ENCODE peak calls at places on chromosomes 11 and 22, in four cellular contexts. F, S, G and D are unnamed samples.

GRCh38 chr11:58734681-58735490 is 3.1 kb upstream of the GLYAT start:
- DNase-seq in G (peak), F (no peak), S (no peak), D (no peak)

GRCh38 chr11:60193687-60194433 is 11.0 kb upstream of the MS4A6A start:
- DNase-seq in F (peak), S (peak), G (no peak), D (no peak)

GRCh38 chr11:46696212-46696558 is 4.2 kb downstream of the ARHGAP1 start:
- DNase-seq in F (no peak), S (no peak), G (peak), D (no peak)

GRCh38 chr11:117606211-117606610 is 190.8 kb downstream of the DSCAML1 start:
- DNase-seq in S (no peak), F (no peak), G (no peak), D (no peak)

GRCh38 chr11:63670077-63670737 is 969 bp downstream of the ATL3 start:
- DNase-seq in F (peak), G (no peak), S (peak), D (no peak)

GRCh38 chr11:101706541-101706940 is 122.7 kb upstream of the TRPC6 start:
- DNase-seq in G (no peak), S (peak), F (peak), D (no peak)

GRCh38 chr11:85949798-85950197 is 94.6 kb downstream of the CCDC83 start:
- DNase-seq in S (no peak), G (no peak), F (no peak), D (no peak)

GRCh38 chr11:112718483-112718882 is 242.7 kb upstream of the NCAM1 start:
- DNase-seq in F (no peak), G (no peak), S (no peak), D (no peak)

GRCh38 chr22:33903012-33903411 is 17.3 kb downstream of the LARGE1 start:
- DNase-seq in F (no peak), G (no peak), S (no peak), D (no peak)

GRCh38 chr11:96188625-96189006 is 154.4 kb downstream of the MAML2 start:
- DNase-seq in F (peak), S (peak), G (no peak), D (no peak)

GRCh38 chr11:77188323-77188911 is 60.4 kb downstream of the MYO7A start:
- DNase-seq in S (peak), F (peak), G (peak), D (peak)

GRCh38 chr22:24968066-24968561 is 15.6 kb downstream of the KIAA1671 start:
- DNase-seq in F (peak), S (no peak), G (no peak), D (no peak)

GRCh38 chr22:39117585-39118191 is 20.6 kb downstream of the APOBEC3H start:
- DNase-seq in F (peak), G (peak), S (peak), D (no peak)

GRCh38 chr22:40281717-40282116 is 64.6 kb upstream of the ADSL start:
- DNase-seq in S (no peak), F (peak), G (no peak), D (no peak)

GRCh38 chr11:61473370-61474025 is 35.1 kb upstream of the LRRC10B start:
- DNase-seq in F (peak), G (no peak), S (no peak), D (no peak)

GRCh38 chr11:121091492-121092179 is 9.4 kb upstream of the TECTA start:
- DNase-seq in F (peak), G (no peak), S (no peak), D (no peak)

GRCh38 chr11:62150887-62151736 is 27.3 kb downstream of the INCENP start:
- DNase-seq in G (no peak), S (no peak), F (no peak), D (no peak)

GRCh38 chr11:111528557-111528956 is 12.0 kb upstream of the LAYN start:
- DNase-seq in F (no peak), G (no peak), S (no peak), D (no peak)

GRCh38 chr11:117814766-117815261 is 9.7 kb downstream of the FXYD2 start:
- DNase-seq in F (no peak), G (peak), S (peak), D (peak)

GRCh38 chr22:41417622-41418390 is 28.8 kb downstream of the TOB2 start:
- DNase-seq in G (peak), S (no peak), F (no peak), D (peak)

DNA sequence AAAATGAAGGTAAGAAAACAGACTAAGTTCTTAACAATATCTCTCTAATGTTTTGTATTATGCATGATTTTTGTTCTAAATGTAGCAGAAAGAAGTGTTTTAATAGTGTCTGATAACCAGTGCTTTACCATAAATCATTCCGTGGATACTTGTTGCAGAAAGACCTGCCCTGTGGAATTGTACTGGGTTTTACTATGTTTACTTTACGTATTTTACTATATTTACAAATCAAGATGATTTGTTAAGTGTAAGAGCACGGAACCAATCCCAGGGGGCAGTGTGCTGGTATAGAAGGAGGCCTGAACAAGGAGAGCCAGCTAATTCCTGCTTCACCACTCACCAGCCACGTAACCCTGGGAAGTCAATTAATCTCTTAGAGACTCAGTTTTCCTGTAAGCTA is 1.4 kb downstream of the HTR3B start:
- DNase-seq in G (no peak), S (peak), F (no peak), D (no peak)
- H3K4me3 ChIP-seq in G (no peak), S (no peak), F (no peak), D (no peak)

DNA sequence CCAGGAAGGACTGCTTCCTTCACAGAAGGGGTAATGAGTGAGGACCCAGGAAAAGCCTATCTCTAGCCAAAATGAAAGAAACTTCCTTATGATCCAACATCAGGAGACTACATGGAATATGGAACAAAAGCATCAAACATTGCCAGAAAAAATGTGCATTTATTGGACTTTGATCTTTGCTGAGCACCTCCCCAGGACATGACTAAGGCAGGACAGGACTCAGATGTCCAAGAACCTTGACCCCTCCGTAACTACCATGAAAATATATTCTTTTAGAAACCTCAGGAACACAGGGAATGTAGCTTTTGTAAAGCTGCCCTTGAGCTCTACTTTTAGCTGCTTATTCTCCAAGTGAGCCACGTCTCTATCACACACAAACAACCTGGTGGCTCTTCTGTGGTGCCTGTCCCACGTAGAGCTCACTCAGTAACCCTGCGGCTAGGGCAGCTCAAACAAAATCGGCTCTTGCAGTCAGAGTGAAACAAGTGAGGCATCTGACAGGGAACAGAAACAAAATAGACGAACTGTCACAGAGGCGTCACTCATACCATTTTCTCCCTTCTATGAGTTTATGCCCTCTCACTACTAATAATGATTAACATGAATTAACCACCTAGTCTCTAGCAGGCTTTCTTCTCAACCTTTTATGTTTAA is 471.5 kb upstream of the API5 start:
- DNase-seq in F (no peak), S (no peak), G (no peak), D (no peak)
- H3K4me3 ChIP-seq in F (no peak), S (no peak), G (no peak), D (no peak)

DNA sequence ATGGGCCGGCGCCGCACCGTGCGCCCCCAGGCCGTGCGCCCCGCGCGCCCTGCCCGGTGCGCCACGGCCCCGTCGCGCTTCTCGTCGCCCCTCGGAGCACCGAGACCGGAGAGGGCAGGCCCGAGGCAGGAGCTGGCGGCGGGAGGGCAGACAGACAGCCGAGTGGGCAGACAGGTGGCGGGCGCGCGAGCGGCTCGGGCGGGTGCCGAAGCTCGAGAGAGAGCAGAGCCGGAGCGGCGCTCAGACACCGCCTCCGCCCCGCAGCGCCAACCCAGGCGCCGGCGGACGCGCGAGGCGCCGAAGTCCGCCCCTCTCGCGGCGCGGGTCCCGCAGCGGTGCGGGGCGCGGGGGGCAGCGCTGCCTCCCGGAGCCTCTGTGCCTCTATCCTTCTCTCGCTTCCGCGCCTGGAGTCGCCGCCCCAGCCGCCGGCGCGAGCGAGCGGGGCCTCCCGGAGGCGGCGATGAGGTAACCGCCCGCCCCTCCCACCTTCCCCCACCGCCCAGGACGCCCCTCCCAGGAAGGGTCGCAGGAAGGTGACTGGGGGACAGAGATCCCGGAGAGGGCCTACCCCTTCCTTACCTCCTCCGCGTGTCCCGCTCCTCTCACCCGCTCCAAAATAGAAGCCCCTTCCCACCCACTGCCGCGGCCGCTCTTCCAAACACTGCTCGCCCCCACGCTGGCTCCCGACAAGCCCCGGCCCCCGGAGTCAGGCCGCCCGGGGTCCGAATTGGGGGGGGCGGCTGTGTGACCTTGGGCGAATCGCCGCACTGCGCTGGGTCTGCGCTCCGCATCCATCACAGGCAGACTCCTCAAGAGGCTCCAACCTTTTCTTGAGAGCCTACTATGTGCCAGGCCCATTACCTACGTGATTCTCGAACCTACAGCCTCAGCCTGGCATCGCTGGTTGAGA is at the start of gene RASL10A:
- DNase-seq in G (peak), F (peak), S (no peak), D (peak)
- H3K4me3 ChIP-seq in G (no peak), F (no peak), S (peak), D (peak)

GRCh38 chr11:128564642-128565245 is 22.6 kb downstream of the ETS1 start:
- DNase-seq in G (no peak), F (no peak), S (no peak), D (no peak)

GRCh38 chr11:128563942-128564641 is 23.3 kb downstream of the ETS1 start:
- DNase-seq in G (no peak), F (no peak), S (no peak), D (no peak)

GRCh38 chr11:128565881-128566280 is 21.5 kb downstream of the ETS1 start:
- DNase-seq in G (no peak), S (no peak), F (no peak), D (no peak)

GRCh38 chr11:128559496-128560103 is 27.8 kb downstream of the ETS1 start:
- DNase-seq in G (no peak), S (no peak), F (no peak), D (no peak)

DNA sequence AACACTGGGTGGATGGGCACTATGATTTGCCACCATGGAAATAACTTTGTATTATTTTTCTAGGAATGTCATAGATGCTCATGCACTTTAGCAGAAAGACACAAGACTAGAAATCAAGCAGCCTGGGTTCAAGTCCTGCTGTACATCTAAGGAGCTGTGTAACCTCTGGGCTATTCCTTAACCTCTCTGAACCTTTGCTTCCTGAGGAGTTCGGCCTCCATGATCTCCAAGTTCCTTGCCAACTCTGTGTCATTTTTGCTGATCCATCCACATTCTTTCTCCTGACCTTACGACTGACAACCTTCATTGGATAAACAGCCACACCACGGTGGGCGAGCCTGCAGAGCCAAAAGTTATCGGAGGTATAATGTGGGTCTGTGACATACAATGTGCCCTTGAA is 24.1 kb downstream of the ETS1 start:
- DNase-seq in F (no peak), S (no peak), G (no peak), D (no peak)
- H3K4me3 ChIP-seq in F (no peak), S (no peak), G (no peak), D (no peak)

DNA sequence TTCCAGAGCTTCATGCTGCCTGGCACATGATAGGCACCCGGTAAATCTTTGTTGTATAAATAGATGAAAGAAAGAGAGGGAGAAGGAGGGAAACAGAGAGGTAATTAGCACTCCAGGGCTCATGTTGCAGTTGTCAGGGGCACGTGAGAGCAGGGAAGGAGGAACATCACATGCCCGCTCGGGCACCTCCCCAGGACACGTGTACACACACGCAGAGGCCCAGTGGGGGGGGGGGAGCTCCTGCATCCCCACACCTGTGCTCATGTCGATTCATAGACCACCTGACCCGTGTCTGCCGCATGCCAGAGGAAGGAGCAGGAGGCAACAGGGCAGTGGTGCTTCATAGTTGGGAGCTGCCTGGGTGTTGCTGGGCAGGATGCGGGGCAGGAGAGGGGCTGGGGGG is 37.1 kb upstream of the NNMT start:
- DNase-seq in F (no peak), G (peak), S (peak), D (peak)
- H3K4me3 ChIP-seq in F (no peak), G (no peak), S (no peak), D (no peak)

DNA sequence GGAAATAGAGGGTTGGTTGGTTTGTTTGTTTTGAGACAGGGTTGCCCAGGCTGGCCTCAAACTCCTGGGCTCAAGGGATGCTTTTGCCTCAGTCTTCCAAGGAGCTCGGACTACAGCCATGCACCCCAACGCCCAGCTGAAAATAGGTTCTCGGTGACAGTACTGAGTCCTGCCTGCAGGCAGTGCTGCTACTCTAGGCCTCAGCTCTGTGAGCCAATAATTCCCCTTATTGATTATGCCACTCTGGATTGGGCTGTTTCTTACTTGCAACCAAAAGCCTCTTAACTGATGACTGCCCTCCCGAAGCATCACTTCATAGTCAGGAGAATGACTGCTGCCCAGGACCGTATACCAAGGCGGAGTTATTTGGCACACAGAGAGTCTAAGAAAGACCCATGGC is 1.2 kb upstream of the C11orf16 start:
- DNase-seq in F (no peak), G (no peak), S (no peak), D (no peak)
- H3K4me3 ChIP-seq in F (no peak), G (no peak), S (no peak), D (no peak)

GRCh38 chr11:133530501-133530835 is 1.8 kb downstream of the OPCML start:
- DNase-seq in F (no peak), S (no peak), G (no peak), D (no peak)
- H3K4me3 ChIP-seq in F (no peak), S (no peak), G (no peak), D (no peak)

DNA sequence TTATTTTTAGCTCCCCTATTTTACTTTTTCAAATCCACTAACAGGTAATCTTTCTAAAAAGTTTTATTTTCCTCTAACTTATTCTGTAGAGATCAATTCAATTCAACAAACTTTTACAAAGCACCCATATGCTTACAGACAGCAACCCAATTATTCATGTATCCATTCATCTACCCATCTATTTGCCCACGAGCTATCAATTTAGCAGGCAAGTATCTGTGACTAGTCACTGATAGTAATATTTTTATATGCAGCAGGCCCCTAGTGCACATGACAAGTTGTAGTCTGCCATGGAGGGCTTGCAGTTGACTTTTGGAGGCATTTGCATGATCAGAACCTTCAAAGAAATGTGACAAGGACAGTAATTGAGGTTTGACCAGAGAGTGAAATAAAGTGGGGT is 753.2 kb upstream of the TENM4 start:
- DNase-seq in S (no peak), G (no peak), F (no peak), D (no peak)
- H3K4me3 ChIP-seq in S (no peak), G (no peak), F (no peak), D (no peak)